ENCODE peak calls at places on chromosomes 2 and 18, in ten cellular contexts. B, A, L, I, F, U, M, P, G and R are unnamed samples.

GRCh38 chr2:189933041-189933440 is 129.5 kb downstream of the MSTN start:
- DNase-seq in P (no peak), U (peak; percentile 28), L (no peak), A (no peak), F (no peak), I (no peak), M (no peak), G (no peak), B (no peak), R (no peak)

GRCh38 chr18:58335223-58335622 is 291.2 kb downstream of the NEDD4L start:
- DNase-seq in I (peak; percentile 8), M (peak; percentile 16), L (no peak), A (no peak), G (no peak), P (no peak), F (no peak), B (no peak), U (no peak), R (no peak)

GRCh38 chr18:55252053-55252675 is 292.9 kb upstream of the CCDC68 start:
- DNase-seq in P (no peak), L (no peak), U (peak; percentile 41), A (no peak), M (no peak), I (no peak), G (no peak), F (peak; percentile 37), B (no peak), R (no peak)

GRCh38 chr2:100292022-100292580 is 30.2 kb downstream of the LONRF2 start:
- DNase-seq in U (peak; percentile 94), F (peak; percentile 91), G (no peak), I (peak; percentile 41), B (peak; percentile 37), L (no peak), P (peak; percentile 18), M (no peak), A (no peak), R (peak; percentile 58)

GRCh38 chr2:5766051-5766450 is 73.9 kb downstream of the SOX11 start:
- DNase-seq in U (no peak), B (no peak), F (peak; percentile 1), A (no peak), M (no peak), G (no peak), L (no peak), P (no peak), I (no peak), R (no peak)

GRCh38 chr18:29501952-29502351 is 1325.0 kb upstream of the CDH2 start:
- DNase-seq in B (no peak), F (peak; percentile 88), P (peak; percentile 6), I (no peak), L (no peak), M (no peak), U (peak; percentile 67), G (no peak), A (no peak), R (no peak)

GRCh38 chr2:235665656-235666239 is 171.9 kb downstream of the AGAP1 start:
- DNase-seq in M (peak; percentile 46), U (peak; percentile 23), F (no peak), A (no peak), G (no peak), B (no peak), I (no peak), P (no peak), L (no peak), R (no peak)

GRCh38 chr2:173962583-173963110 is 2.5 kb downstream of the SP3 start:
- DNase-seq in F (no peak), P (peak; percentile 25), G (no peak), I (no peak), A (no peak), M (no peak), B (no peak), U (no peak), L (no peak), R (no peak)

GRCh38 chr18:45651269-45651668 is 36.0 kb downstream of the SLC14A2 start:
- DNase-seq in L (no peak), A (no peak), I (no peak), G (no peak), B (no peak), P (no peak), F (no peak), U (no peak), M (no peak), R (no peak)

GRCh38 chr18:74255022-74255658 is 36.6 kb downstream of the CYB5A start:
- DNase-seq in B (peak; percentile 59), P (no peak), G (no peak), A (no peak), I (no peak), L (no peak), U (peak; percentile 4), F (no peak), M (no peak), R (no peak)

GRCh38 chr2:228589115-228589514 is 407.6 kb upstream of the SPHKAP start:
- DNase-seq in U (no peak), M (no peak), P (no peak), A (no peak), B (no peak), L (no peak), G (no peak), F (peak; percentile 15), I (no peak), R (no peak)

GRCh38 chr2:64296150-64296500 is 151.9 kb upstream of the PELI1 start:
- DNase-seq in M (no peak), G (peak; percentile 57), P (no peak), B (no peak), F (no peak), U (no peak), L (no peak), A (no peak), I (no peak), R (no peak)

GRCh38 chr2:174717273-174717672 is 47.0 kb downstream of the CHRNA1 start:
- DNase-seq in L (no peak), M (no peak), G (no peak), I (no peak), F (peak; percentile 61), P (no peak), A (no peak), B (no peak), U (peak; percentile 8), R (peak; percentile 48)

GRCh38 chr2:238024986-238025385 is 35.8 kb upstream of the SCLY start:
- DNase-seq in L (no peak), A (no peak), G (no peak), P (no peak), F (peak; percentile 73), U (peak; percentile 74), M (no peak), B (no peak), I (no peak), R (no peak)

GRCh38 chr2:106269591-106270291 is 75.6 kb upstream of the UXS1 start:
- DNase-seq in F (no peak), M (no peak), G (no peak), I (peak; percentile 47), A (peak; percentile 90), L (no peak), U (no peak), P (no peak), B (peak; percentile 92), R (peak; percentile 19)

GRCh38 chr2:11540996-11541692 is 7.3 kb downstream of the GREB1 start:
- DNase-seq in I (no peak), L (no peak), B (no peak), F (no peak), G (no peak), A (no peak), M (no peak), P (no peak), U (no peak), R (no peak)

GRCh38 chr2:240600451-240600961 is 14.0 kb downstream of the CAPN10 start:
- DNase-seq in P (no peak), I (no peak), B (no peak), U (no peak), A (peak; percentile 55), F (no peak), G (no peak), L (no peak), M (no peak), R (no peak)

GRCh38 chr2:20184067-20184938 is 40.6 kb downstream of the SDC1 start:
- DNase-seq in P (no peak), I (no peak), M (no peak), F (peak; percentile 82), U (peak; percentile 76), A (no peak), G (no peak), B (peak; percentile 57), L (no peak), R (no peak)

GRCh38 chr2:156896294-156896693 is 361.2 kb upstream of the GALNT5 start:
- DNase-seq in I (no peak), M (no peak), U (peak; percentile 82), P (no peak), L (no peak), B (no peak), A (no peak), G (no peak), F (peak; percentile 71), R (no peak)

GRCh38 chr18:8617907-8618306 is 8.7 kb downstream of the RAB12 start:
- DNase-seq in G (no peak), A (no peak), I (no peak), U (no peak), B (no peak), P (no peak), M (no peak), L (no peak), F (no peak), R (no peak)

GRCh38 chr2:38092196-38092902 is 16.4 kb upstream of the CYP1B1 start:
- DNase-seq in U (peak; percentile 48), B (no peak), A (peak; percentile 80), F (peak; percentile 94), M (no peak), G (no peak), P (no peak), I (no peak), L (no peak), R (no peak)

GRCh38 chr18:67199993-67200617 is 316.4 kb downstream of the DSEL start:
- DNase-seq in F (peak; percentile 69), U (peak; percentile 65), A (no peak), I (peak; percentile 6), B (no peak), P (peak; percentile 66), M (no peak), G (no peak), L (no peak), R (peak; percentile 8)

GRCh38 chr18:77100751-77101355 is 31.7 kb downstream of the MBP start:
- DNase-seq in A (no peak), G (no peak), F (no peak), I (no peak), M (no peak), B (no peak), L (no peak), P (no peak), U (no peak), R (peak; percentile 61)

GRCh38 chr2:55887906-55888625 is 35.5 kb downstream of the EFEMP1 start:
- DNase-seq in L (no peak), F (peak; percentile 96), M (no peak), B (no peak), U (peak; percentile 76), I (no peak), A (no peak), G (no peak), P (no peak), R (no peak)

GRCh38 chr2:28449489-28450395 is 46.1 kb upstream of the PLB1 start:
- DNase-seq in I (no peak), F (peak; percentile 64), U (peak; percentile 57), G (no peak), P (no peak), L (no peak), A (no peak), M (no peak), B (no peak), R (no peak)

GRCh38 chr2:219475697-219476604 is 22.7 kb upstream of the GMPPA start:
- DNase-seq in A (peak; percentile 87), F (peak; percentile 38), G (no peak), B (peak; percentile 80), L (peak; percentile 77), M (peak; percentile 88), U (peak; percentile 46), P (peak; percentile 57), I (peak; percentile 82), R (peak; percentile 35)

GRCh38 chr18:57930476-57930875 is 113.5 kb upstream of the NEDD4L start:
- DNase-seq in G (no peak), P (no peak), I (no peak), M (no peak), F (no peak), L (no peak), A (no peak), B (no peak), U (no peak), R (no peak)

GRCh38 chr2:160091381-160091780 is 29.0 kb upstream of the PLA2R1 start:
- DNase-seq in M (no peak), G (no peak), F (peak; percentile 39), L (no peak), P (no peak), B (no peak), A (no peak), I (no peak), U (peak; percentile 45), R (no peak)